ENCODE peak calls at places on chromosomes 2 and 18, in ten cellular contexts. L is esophagus squamous epithelium; H is astrocyte; V is adrenal gland; G is fibroblast of lung; F is PC-9; D is heart left ventricle; X is uterus; M is effector memory CD4-positive, alpha-beta T cell; Z is Peyer's patch. A is an unnamed sample.

GRCh38 chr2:95021847-95022246 is 3.7 kb upstream of the MAL start:
- DNase-seq in L (no peak), H (no peak), V (no peak), G (no peak), F (no peak), D (no peak), X (no peak), M (no peak), Z (no peak), A (no peak)

GRCh38 chr2:172098650-172099471 is 3.8 kb downstream of the DLX2 start:
- DNase-seq in L (no peak), H (peak; percentile 65), V (peak; percentile 56), G (no peak), F (peak; percentile 84), D (peak; percentile 61), X (no peak), M (peak; percentile 27), Z (no peak), A (no peak)

GRCh38 chr2:198326431-198326830 is 522.0 kb downstream of the PLCL1 start:
- DNase-seq in L (no peak), H (peak; percentile 14), V (no peak), G (no peak), F (no peak), D (no peak), X (no peak), M (no peak), Z (no peak), A (no peak)

GRCh38 chr2:96637385-96638143 is 548 bp downstream of the KANSL3 start:
- DNase-seq in L (no peak), H (peak; percentile 87), V (peak; percentile 94), G (peak; percentile 89), F (peak; percentile 92), D (peak; percentile 94), X (peak; percentile 82), M (peak; percentile 79), Z (peak; percentile 69), A (peak; percentile 48)

GRCh38 chr18:6624271-6624670 is 105.2 kb upstream of the ARHGAP28 start:
- DNase-seq in L (no peak), H (peak; percentile 78), V (no peak), G (peak; percentile 87), F (no peak), D (no peak), X (no peak), M (no peak), Z (no peak), A (no peak)

GRCh38 chr18:32773187-32773712 is 427 bp upstream of the KLHL14 start:
- DNase-seq in L (no peak), H (no peak), V (no peak), G (no peak), F (no peak), D (no peak), X (no peak), M (no peak), Z (peak; percentile 22), A (no peak)

GRCh38 chr2:177355874-177356273 is 36.7 kb upstream of the AGPS start:
- DNase-seq in L (no peak), H (peak; percentile 77), V (no peak), G (no peak), F (no peak), D (no peak), X (no peak), M (no peak), Z (no peak), A (no peak)

GRCh38 chr2:172460780-172461201 is 33.4 kb downstream of the ITGA6 start:
- DNase-seq in L (no peak), H (no peak), V (no peak), G (peak; percentile 63), F (peak; percentile 62), D (no peak), X (no peak), M (no peak), Z (no peak), A (no peak)

GRCh38 chr2:156890498-156891148 is 366.9 kb upstream of the GALNT5 start:
- DNase-seq in L (no peak), H (no peak), V (no peak), G (no peak), F (no peak), D (no peak), X (no peak), M (no peak), Z (no peak), A (no peak)

GRCh38 chr2:47572136-47572535 is 169.2 kb downstream of the MSH2 start:
- DNase-seq in L (no peak), H (no peak), V (no peak), G (no peak), F (no peak), D (no peak), X (no peak), M (no peak), Z (no peak), A (no peak)
- H3K27me3 ChIP-seq in L (peaks cover 29% of the 10 kb centered on the region), H (peaks cover 47% of the 10 kb centered on the region), V (peaks cover 43% of the 10 kb centered on the region), G (peaks cover 52% of the 10 kb centered on the region), F (peaks cover 4% of the 10 kb centered on the region), D (peaks cover 34% of the 10 kb centered on the region), X (peaks cover 14% of the 10 kb centered on the region), M (peaks cover 33% of the 10 kb centered on the region), Z (no peaks in the 10 kb centered on the region), A (peaks cover 51% of the 10 kb centered on the region)

DNA sequence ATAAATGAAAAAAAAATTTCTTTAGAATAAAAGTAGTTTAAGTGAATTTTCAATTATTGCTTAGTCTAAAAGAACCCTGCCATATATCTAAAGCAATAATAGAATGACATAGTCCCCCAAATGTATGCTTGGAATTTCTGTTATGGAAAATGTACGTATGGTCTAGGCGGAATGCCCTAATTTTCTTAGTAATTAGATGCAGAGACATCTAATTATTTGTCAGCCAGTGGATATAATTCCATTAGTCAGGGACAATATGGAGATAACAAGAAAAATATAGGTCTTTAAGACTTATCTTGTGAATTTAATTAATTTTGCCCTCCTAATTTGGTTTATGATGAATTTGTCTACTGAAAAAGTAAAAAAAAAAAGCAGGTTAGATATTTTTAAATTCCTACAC is 460.9 kb upstream of the SOX11 start:
- DNase-seq in L (no peak), H (no peak), V (no peak), G (no peak), F (no peak), D (no peak), X (no peak), M (no peak), Z (no peak), A (no peak)
- H3K9me3 ChIP-seq in L (no peaks in the 10 kb centered on the region), H (no peaks in the 10 kb centered on the region), V (no peaks in the 10 kb centered on the region), G (no peaks in the 10 kb centered on the region), F (no peaks in the 10 kb centered on the region), D (no peaks in the 10 kb centered on the region), X (no peaks in the 10 kb centered on the region), M (no peaks in the 10 kb centered on the region), Z (no peaks in the 10 kb centered on the region), A (peaks cover 4% of the 10 kb centered on the region)

GRCh38 chr2:5374736-5375135 is 317.4 kb upstream of the SOX11 start:
- DNase-seq in L (no peak), H (no peak), V (no peak), G (no peak), F (no peak), D (no peak), X (no peak), M (no peak), Z (no peak), A (no peak)

GRCh38 chr2:5367321-5367720 is 324.9 kb upstream of the SOX11 start:
- DNase-seq in L (no peak), H (no peak), V (no peak), G (no peak), F (no peak), D (no peak), X (no peak), M (no peak), Z (no peak), A (no peak)

GRCh38 chr2:5368263-5368662 is 323.9 kb upstream of the SOX11 start:
- DNase-seq in L (no peak), H (no peak), V (no peak), G (no peak), F (no peak), D (no peak), X (no peak), M (no peak), Z (no peak), A (no peak)

GRCh38 chr2:5373200-5373599 is 319.0 kb upstream of the SOX11 start:
- DNase-seq in L (no peak), H (peak; percentile 7), V (no peak), G (no peak), F (no peak), D (no peak), X (no peak), M (no peak), Z (no peak), A (no peak)
- H3K27me3 ChIP-seq in L (no peaks in the 10 kb centered on the region), H (no peaks in the 10 kb centered on the region), V (no peaks in the 10 kb centered on the region), G (no peaks in the 10 kb centered on the region), F (peaks cover 46% of the 10 kb centered on the region), D (no peaks in the 10 kb centered on the region), X (no peaks in the 10 kb centered on the region), M (no peaks in the 10 kb centered on the region), Z (no peaks in the 10 kb centered on the region), A (no peaks in the 10 kb centered on the region)

GRCh38 chr2:5230443-5230842 is 461.7 kb upstream of the SOX11 start:
- DNase-seq in L (no peak), H (no peak), V (no peak), G (no peak), F (no peak), D (no peak), X (no peak), M (no peak), Z (no peak), A (no peak)
- H3K9me3 ChIP-seq in L (no peaks in the 10 kb centered on the region), H (no peaks in the 10 kb centered on the region), V (no peaks in the 10 kb centered on the region), G (no peaks in the 10 kb centered on the region), F (no peaks in the 10 kb centered on the region), D (no peaks in the 10 kb centered on the region), X (no peaks in the 10 kb centered on the region), M (no peaks in the 10 kb centered on the region), Z (peaks cover 4% of the 10 kb centered on the region), A (peaks cover 4% of the 10 kb centered on the region)

GRCh38 chr2:181655519-181655918 is 1.4 kb downstream of the CERKL start:
- DNase-seq in L (no peak), H (no peak), V (no peak), G (peak; percentile 26), F (no peak), D (no peak), X (no peak), M (no peak), Z (no peak), A (no peak)

GRCh38 chr2:181656450-181657261 is at the start of gene CERKL:
- DNase-seq in L (no peak), H (peak; percentile 14), V (no peak), G (peak; percentile 14), F (peak; percentile 48), D (peak; percentile 29), X (no peak), M (no peak), Z (no peak), A (no peak)

GRCh38 chr2:181657379-181657778 is 474 bp upstream of the CERKL start:
- DNase-seq in L (no peak), H (no peak), V (no peak), G (no peak), F (no peak), D (no peak), X (no peak), M (no peak), Z (no peak), A (no peak)

GRCh38 chr2:181660181-181660580 is 3.3 kb upstream of the CERKL start:
- DNase-seq in L (no peak), H (no peak), V (no peak), G (no peak), F (no peak), D (no peak), X (no peak), M (no peak), Z (no peak), A (no peak)

GRCh38 chr2:181658444-181658843 is 1.5 kb upstream of the CERKL start:
- DNase-seq in L (no peak), H (no peak), V (no peak), G (no peak), F (no peak), D (no peak), X (no peak), M (no peak), Z (no peak), A (no peak)
- H3K27me3 ChIP-seq in L (no peaks in the 10 kb centered on the region), H (peaks cover 20% of the 10 kb centered on the region), V (peaks cover 11% of the 10 kb centered on the region), G (peaks cover 14% of the 10 kb centered on the region), F (no peaks in the 10 kb centered on the region), D (peaks cover 15% of the 10 kb centered on the region), X (no peaks in the 10 kb centered on the region), M (peaks cover 3% of the 10 kb centered on the region), Z (no peaks in the 10 kb centered on the region), A (peaks cover 26% of the 10 kb centered on the region)

A was measured in AG04450.